ENCODE peak calls at places on chromosome 21, in eight cellular contexts. One of them, this sample, is unnamed.

GRCh38 chr21:20942523-20942922 is 55.7 kb upstream of the NCAM2 start:
- DNase-seq in GM13976: no peak
- DNase-seq in C1 segment of cervical spinal cord: no peak
- DNase-seq in stimulated activated CD4-positive, alpha-beta T cell treated with anti-CD3 and anti-CD28 coated beads, Interleukin-1b, Interleukin-23, amount 100 ng/mL, for 24 hours: no peak
- DNase-seq in cardiac fibroblast: no peak
- DNase-seq in GM12891: no peak
- DNase-seq in AML-193: no peak
- DNase-seq in endodermal cell: no peak
- DNase-seq in this sample: no peak

GRCh38 chr21:39125752-39126485 is 57.3 kb downstream of the PSMG1 start:
- DNase-seq in GM13976: peak; percentile 56
- DNase-seq in C1 segment of cervical spinal cord: no peak
- DNase-seq in stimulated activated CD4-positive, alpha-beta T cell treated with anti-CD3 and anti-CD28 coated beads, Interleukin-1b, Interleukin-23, amount 100 ng/mL, for 24 hours: no peak
- DNase-seq in cardiac fibroblast: peak; percentile 89
- DNase-seq in GM12891: no peak
- DNase-seq in AML-193: peak; percentile 80
- DNase-seq in endodermal cell: peak; percentile 86
- DNase-seq in this sample: peak; percentile 82

GRCh38 chr21:29538115-29538514 is 239.4 kb downstream of the BACH1 start:
- DNase-seq in GM13976: no peak
- DNase-seq in C1 segment of cervical spinal cord: no peak
- DNase-seq in stimulated activated CD4-positive, alpha-beta T cell treated with anti-CD3 and anti-CD28 coated beads, Interleukin-1b, Interleukin-23, amount 100 ng/mL, for 24 hours: no peak
- DNase-seq in cardiac fibroblast: peak; percentile 46
- DNase-seq in GM12891: no peak
- DNase-seq in AML-193: no peak
- DNase-seq in endodermal cell: no peak
- DNase-seq in this sample: peak; percentile 37

GRCh38 chr21:18370292-18370691 is 33.3 kb downstream of the TMPRSS15 start:
- DNase-seq in GM13976: no peak
- DNase-seq in C1 segment of cervical spinal cord: no peak
- DNase-seq in stimulated activated CD4-positive, alpha-beta T cell treated with anti-CD3 and anti-CD28 coated beads, Interleukin-1b, Interleukin-23, amount 100 ng/mL, for 24 hours: no peak
- DNase-seq in cardiac fibroblast: no peak
- DNase-seq in GM12891: no peak
- DNase-seq in AML-193: no peak
- DNase-seq in endodermal cell: no peak
- DNase-seq in this sample: no peak

GRCh38 chr21:45406801-45407628 is 2.0 kb downstream of the COL18A1 start:
- DNase-seq in GM13976: no peak
- DNase-seq in C1 segment of cervical spinal cord: no peak
- DNase-seq in stimulated activated CD4-positive, alpha-beta T cell treated with anti-CD3 and anti-CD28 coated beads, Interleukin-1b, Interleukin-23, amount 100 ng/mL, for 24 hours: no peak
- DNase-seq in cardiac fibroblast: no peak
- DNase-seq in GM12891: no peak
- DNase-seq in AML-193: no peak
- DNase-seq in endodermal cell: peak; percentile 91
- DNase-seq in this sample: peak; percentile 44

GRCh38 chr21:42983102-42983501 is 8.7 kb downstream of the PKNOX1 start:
- DNase-seq in GM13976: no peak
- DNase-seq in C1 segment of cervical spinal cord: no peak
- DNase-seq in stimulated activated CD4-positive, alpha-beta T cell treated with anti-CD3 and anti-CD28 coated beads, Interleukin-1b, Interleukin-23, amount 100 ng/mL, for 24 hours: no peak
- DNase-seq in cardiac fibroblast: no peak
- DNase-seq in GM12891: no peak
- DNase-seq in AML-193: no peak
- DNase-seq in endodermal cell: no peak
- DNase-seq in this sample: no peak

GRCh38 chr21:35159881-35160280 is 110.8 kb upstream of the RUNX1 start:
- DNase-seq in GM13976: no peak
- DNase-seq in C1 segment of cervical spinal cord: no peak
- DNase-seq in stimulated activated CD4-positive, alpha-beta T cell treated with anti-CD3 and anti-CD28 coated beads, Interleukin-1b, Interleukin-23, amount 100 ng/mL, for 24 hours: no peak
- DNase-seq in cardiac fibroblast: peak; percentile 56
- DNase-seq in GM12891: no peak
- DNase-seq in AML-193: no peak
- DNase-seq in endodermal cell: no peak
- DNase-seq in this sample: peak; percentile 96

GRCh38 chr21:42622284-42622683 is 31.1 kb upstream of the PDE9A start:
- DNase-seq in GM13976: no peak
- DNase-seq in C1 segment of cervical spinal cord: no peak
- DNase-seq in stimulated activated CD4-positive, alpha-beta T cell treated with anti-CD3 and anti-CD28 coated beads, Interleukin-1b, Interleukin-23, amount 100 ng/mL, for 24 hours: no peak
- DNase-seq in cardiac fibroblast: no peak
- DNase-seq in GM12891: no peak
- DNase-seq in AML-193: no peak
- DNase-seq in endodermal cell: no peak
- DNase-seq in this sample: no peak

GRCh38 chr21:15061284-15061683 is 3.5 kb downstream of the NRIP1 start:
- DNase-seq in GM13976: no peak
- DNase-seq in C1 segment of cervical spinal cord: no peak
- DNase-seq in stimulated activated CD4-positive, alpha-beta T cell treated with anti-CD3 and anti-CD28 coated beads, Interleukin-1b, Interleukin-23, amount 100 ng/mL, for 24 hours: no peak
- DNase-seq in cardiac fibroblast: no peak
- DNase-seq in GM12891: no peak
- DNase-seq in AML-193: no peak
- DNase-seq in endodermal cell: no peak
- DNase-seq in this sample: no peak

This sample was measured in fibroblast of mammary gland.